ENCODE peak calls at places on chromosomes 6 and 20, in nine cellular contexts. F, I, E, L, K, N, H, G and X are unnamed samples.
A peak's percentile ranks its signal among the peaks of the same experiment; 100 is the strongest.

GRCh38 chr6:169921853-169922779 is 170.7 kb downstream of the ERMARD start:
- DNase-seq in F (no peak), I (no peak), E (no peak), L (no peak), K (no peak), N (no peak), H (no peak), G (no peak), X (no peak)

GRCh38 chr6:146090474-146090873 is 61.6 kb downstream of the GRM1 start:
- DNase-seq in F (no peak), I (no peak), E (no peak), L (no peak), K (no peak), N (no peak), H (no peak), G (no peak), X (no peak)

GRCh38 chr20:62523473-62524203 is 47.8 kb upstream of the GATA5 start:
- DNase-seq in F (no peak), I (no peak), E (no peak), L (no peak), K (no peak), N (peak; percentile 74), H (no peak), G (no peak), X (no peak)

GRCh38 chr6:131023834-131024504 is 39.1 kb downstream of the EPB41L2 start:
- DNase-seq in F (peak; percentile 52), I (no peak), E (no peak), L (no peak), K (no peak), N (no peak), H (no peak), G (no peak), X (no peak)

GRCh38 chr6:127518212-127518709 is 874 bp downstream of the MTCL3 start:
- DNase-seq in F (no peak), I (peak; percentile 62), E (no peak), L (no peak), K (peak; percentile 20), N (peak; percentile 63), H (no peak), G (no peak), X (no peak)

GRCh38 chr6:17999430-17999829 is 12.0 kb upstream of the KIF13A start:
- DNase-seq in F (no peak), I (no peak), E (no peak), L (no peak), K (no peak), N (no peak), H (no peak), G (no peak), X (no peak)

GRCh38 chr6:98839788-98840361 is 5.5 kb downstream of the POU3F2 start:
- DNase-seq in F (peak; percentile 16), I (peak; percentile 15), E (no peak), L (no peak), K (no peak), N (peak; percentile 68), H (no peak), G (no peak), X (no peak)

GRCh38 chr20:36941403-36941835 is 10.1 kb downstream of the SAMHD1 start:
- DNase-seq in F (no peak), I (no peak), E (no peak), L (no peak), K (no peak), N (no peak), H (no peak), G (no peak), X (no peak)

GRCh38 chr20:51508158-51508557 is 34.4 kb downstream of the NFATC2 start:
- DNase-seq in F (no peak), I (no peak), E (no peak), L (peak; percentile 59), K (no peak), N (no peak), H (no peak), G (no peak), X (no peak)

GRCh38 chr6:4354181-4354580 is 218.8 kb upstream of the ECI2 start:
- DNase-seq in F (no peak), I (no peak), E (no peak), L (no peak), K (no peak), N (peak; percentile 8), H (no peak), G (no peak), X (no peak)

GRCh38 chr6:37279366-37280134 is 21.6 kb upstream of the TMEM217 start:
- DNase-seq in F (peak; percentile 87), I (no peak), E (no peak), L (no peak), K (no peak), N (no peak), H (no peak), G (no peak), X (no peak)

GRCh38 chr6:111565316-111566221 is 40.1 kb downstream of the TRAF3IP2 start:
- DNase-seq in F (no peak), I (peak; percentile 89), E (no peak), L (no peak), K (no peak), N (peak; percentile 81), H (no peak), G (no peak), X (no peak)

GRCh38 chr6:152034631-152035030 is 227.1 kb downstream of the ESR1 start:
- DNase-seq in F (no peak), I (no peak), E (no peak), L (no peak), K (no peak), N (no peak), H (no peak), G (no peak), X (no peak)

GRCh38 chr6:147459772-147460171 is 48.7 kb upstream of the SAMD5 start:
- DNase-seq in F (no peak), I (no peak), E (no peak), L (no peak), K (no peak), N (no peak), H (no peak), G (no peak), X (no peak)

GRCh38 chr6:126914172-126914571 is 204.3 kb upstream of the RSPO3 start:
- DNase-seq in F (no peak), I (no peak), E (no peak), L (no peak), K (no peak), N (no peak), H (no peak), G (no peak), X (no peak)

GRCh38 chr20:52056203-52057062 is 135.1 kb downstream of the ZFP64 start:
- DNase-seq in F (peak; percentile 91), I (no peak), E (no peak), L (no peak), K (no peak), N (no peak), H (no peak), G (no peak), X (no peak)

GRCh38 chr6:83914953-83915352 is 55.5 kb downstream of the CYB5R4 start:
- DNase-seq in F (no peak), I (no peak), E (no peak), L (no peak), K (no peak), N (no peak), H (no peak), G (no peak), X (no peak)

GRCh38 chr6:39088331-39088730 is 26.7 kb downstream of the SAYSD1 start:
- DNase-seq in F (peak; percentile 53), I (no peak), E (no peak), L (no peak), K (no peak), N (peak; percentile 92), H (no peak), G (peak; percentile 23), X (peak; percentile 7)

GRCh38 chr6:38906582-38906981 is 142.0 kb upstream of the GLP1R start:
- DNase-seq in F (no peak), I (no peak), E (no peak), L (no peak), K (no peak), N (no peak), H (no peak), G (no peak), X (no peak)

GRCh38 chr6:135938588-135939215 is 87.2 kb downstream of the PDE7B start:
- DNase-seq in F (peak; percentile 64), I (no peak), E (peak; percentile 43), L (no peak), K (no peak), N (peak; percentile 60), H (no peak), G (no peak), X (no peak)

GRCh38 chr6:106360989-106361430 is 493 bp downstream of the CRYBG1 start:
- DNase-seq in F (no peak), I (peak; percentile 46), E (no peak), L (peak; percentile 70), K (no peak), N (peak; percentile 36), H (no peak), G (no peak), X (no peak)

GRCh38 chr6:42761287-42762067 is 15.6 kb upstream of the TBCC start:
- DNase-seq in F (no peak), I (no peak), E (no peak), L (no peak), K (no peak), N (no peak), H (no peak), G (no peak), X (no peak)

GRCh38 chr6:29602564-29603361 is 17.8 kb downstream of the OR2H2 start:
- DNase-seq in F (no peak), I (peak; percentile 26), E (no peak), L (no peak), K (peak; percentile 82), N (peak; percentile 93), H (no peak), G (no peak), X (no peak)

GRCh38 chr6:109010703-109011102 is 83.9 kb downstream of the SESN1 start:
- DNase-seq in F (no peak), I (no peak), E (no peak), L (no peak), K (no peak), N (no peak), H (no peak), G (no peak), X (no peak)

GRCh38 chr20:21518292-21518991 is 4.6 kb upstream of the NKX2-2 start:
- DNase-seq in F (no peak), I (no peak), E (no peak), L (peak; percentile 86), K (no peak), N (no peak), H (no peak), G (no peak), X (no peak)

GRCh38 chr20:23456416-23456815 is 3.7 kb upstream of the CST11 start:
- DNase-seq in F (no peak), I (no peak), E (no peak), L (no peak), K (no peak), N (peak; percentile 48), H (no peak), G (no peak), X (no peak)

GRCh38 chr6:161813156-161813555 is 539.3 kb upstream of the AGPAT4 start:
- DNase-seq in F (no peak), I (no peak), E (no peak), L (no peak), K (no peak), N (no peak), H (no peak), G (no peak), X (no peak)

GRCh38 chr6:23228439-23229024 is 659.2 kb downstream of the HDGFL1 start:
- DNase-seq in F (no peak), I (no peak), E (no peak), L (peak; percentile 36), K (no peak), N (no peak), H (no peak), G (no peak), X (no peak)

GRCh38 chr6:71645299-71645698 is 241.1 kb upstream of the RIMS1 start:
- DNase-seq in F (no peak), I (no peak), E (no peak), L (no peak), K (no peak), N (no peak), H (no peak), G (no peak), X (no peak)

GRCh38 chr6:26475823-26476729 is 18.3 kb downstream of the BTN2A1 start:
- DNase-seq in F (peak; percentile 11), I (no peak), E (no peak), L (no peak), K (no peak), N (peak; percentile 27), H (no peak), G (no peak), X (no peak)

GRCh38 chr20:63027425-63028389 is 20.9 kb upstream of the BHLHE23 start:
- DNase-seq in F (no peak), I (peak; percentile 22), E (peak; percentile 66), L (peak; percentile 42), K (no peak), N (peak; percentile 37), H (no peak), G (no peak), X (no peak)